ENCODE peak calls at places on chromosomes 4 and X, in four cellular contexts. P is fibroblast of lung; Y is CD8-positive, alpha-beta T cell; F is bronchial epithelial cell. V is an unnamed sample.

GRCh38 chrX:153731117-153731844 is 6.6 kb downstream of the ABCD1 start:
- DNase-seq in P (no peak), Y (no peak), F (no peak), V (no peak)

GRCh38 chr4:65453398-65453797 is 216.9 kb downstream of the EPHA5 start:
- DNase-seq in P (no peak), Y (no peak), F (no peak), V (no peak)

GRCh38 chr4:125428832-125429231 is 114.1 kb downstream of the FAT4 start:
- DNase-seq in P (no peak), Y (no peak), F (no peak), V (no peak)

GRCh38 chrX:103831342-103831802 is 685 bp downstream of the RAB9B start:
- DNase-seq in P (no peak), Y (peak; percentile 55), F (no peak), V (no peak)

GRCh38 chr4:11496313-11496956 is 67.7 kb upstream of the HS3ST1 start:
- DNase-seq in P (peak; percentile 88), Y (no peak), F (peak; percentile 100), V (no peak)

GRCh38 chrX:106615041-106615440 is 3.3 kb downstream of the RADX start:
- DNase-seq in P (peak; percentile 17), Y (no peak), F (no peak), V (no peak)

GRCh38 chr4:53551963-53552362 is 39.3 kb downstream of the LNX1 start:
- DNase-seq in P (peak; percentile 12), Y (no peak), F (no peak), V (no peak)

GRCh38 chr4:2006956-2007653 is 1.7 kb downstream of the NELFA start:
- DNase-seq in P (no peak), Y (no peak), F (no peak), V (no peak)

GRCh38 chr4:98508825-98509539 is 149.4 kb downstream of the TSPAN5 start:
- DNase-seq in P (peak; percentile 48), Y (no peak), F (no peak), V (no peak)

GRCh38 chrX:55161581-55161980 is 58.6 kb upstream of the PAGE5 start:
- DNase-seq in P (peak; percentile 5), Y (no peak), F (no peak), V (no peak)

GRCh38 chr4:38562751-38563198 is 101.2 kb upstream of the KLF3 start:
- DNase-seq in P (no peak), Y (no peak), F (peak; percentile 62), V (no peak)

GRCh38 chr4:76624271-76624681 is 189.2 kb downstream of the SHROOM3 start:
- DNase-seq in P (peak; percentile 98), Y (no peak), F (peak; percentile 92), V (no peak)

GRCh38 chr4:169012049-169012448 is 2.0 kb upstream of the CBR4 start:
- DNase-seq in P (no peak), Y (no peak), F (no peak), V (no peak)

GRCh38 chr4:175330652-175331051 is 412.5 kb downstream of the ADAM29 start:
- DNase-seq in P (peak; percentile 43), Y (no peak), F (peak; percentile 10), V (no peak)

GRCh38 chr4:2798399-2799301 is 5.8 kb downstream of the SH3BP2 start:
- DNase-seq in P (no peak), Y (peak; percentile 59), F (peak; percentile 15), V (no peak)

GRCh38 chr4:7358100-7358735 is 76.5 kb downstream of the PSAPL1 start:
- DNase-seq in P (peak; percentile 96), Y (no peak), F (peak; percentile 76), V (no peak)

GRCh38 chrX:119186194-119186593 is 49.9 kb upstream of the PGRMC1 start:
- DNase-seq in P (no peak), Y (no peak), F (no peak), V (no peak)

GRCh38 chr4:3009422-3009821 is 46.1 kb downstream of the GRK4 start:
- DNase-seq in P (peak; percentile 15), Y (no peak), F (peak; percentile 82), V (no peak)

GRCh38 chrX:132651411-132652086 is 162.7 kb upstream of the MBNL3 start:
- DNase-seq in P (peak; percentile 32), Y (no peak), F (no peak), V (no peak)

GRCh38 chr4:126583509-126583908 is 1049.2 kb upstream of the INTU start:
- DNase-seq in P (peak; percentile 6), Y (no peak), F (peak; percentile 43), V (no peak)

DNA sequence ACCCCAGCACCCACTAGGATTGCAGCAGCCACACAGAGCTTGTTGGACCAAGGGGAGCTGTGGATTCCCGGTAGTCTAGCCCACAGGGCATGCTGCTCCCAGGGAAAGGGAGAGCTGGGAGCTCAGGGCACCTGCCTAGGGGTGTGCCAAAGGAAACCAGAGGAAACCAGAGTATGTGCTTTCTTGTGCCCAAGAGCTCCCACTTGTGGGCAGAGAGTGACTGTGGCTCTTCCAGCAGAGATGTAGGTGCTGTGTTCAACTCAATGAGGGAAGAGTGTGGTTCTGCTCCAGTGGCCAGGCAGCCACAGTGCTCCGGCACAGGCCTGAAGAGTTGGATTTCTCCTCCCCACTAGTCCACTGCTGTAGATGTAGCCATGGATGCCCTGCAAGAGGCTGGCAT is 1050.0 kb upstream of the INTU start:
- DNase-seq in P (no peak), Y (no peak), F (peak; percentile 29), V (no peak)
- TF ChIP-seq CTCF in P (peak; percentile 13), Y (no peak), F (peak; percentile 72), V (no peak)

GRCh38 chrX:149757206-149758067 is 16.4 kb upstream of the HSFX1 start:
- DNase-seq in P (no peak), Y (no peak), F (no peak), V (no peak)
- TF ChIP-seq CTCF in P (no peak), Y (no peak), F (no peak), V (no peak)

DNA sequence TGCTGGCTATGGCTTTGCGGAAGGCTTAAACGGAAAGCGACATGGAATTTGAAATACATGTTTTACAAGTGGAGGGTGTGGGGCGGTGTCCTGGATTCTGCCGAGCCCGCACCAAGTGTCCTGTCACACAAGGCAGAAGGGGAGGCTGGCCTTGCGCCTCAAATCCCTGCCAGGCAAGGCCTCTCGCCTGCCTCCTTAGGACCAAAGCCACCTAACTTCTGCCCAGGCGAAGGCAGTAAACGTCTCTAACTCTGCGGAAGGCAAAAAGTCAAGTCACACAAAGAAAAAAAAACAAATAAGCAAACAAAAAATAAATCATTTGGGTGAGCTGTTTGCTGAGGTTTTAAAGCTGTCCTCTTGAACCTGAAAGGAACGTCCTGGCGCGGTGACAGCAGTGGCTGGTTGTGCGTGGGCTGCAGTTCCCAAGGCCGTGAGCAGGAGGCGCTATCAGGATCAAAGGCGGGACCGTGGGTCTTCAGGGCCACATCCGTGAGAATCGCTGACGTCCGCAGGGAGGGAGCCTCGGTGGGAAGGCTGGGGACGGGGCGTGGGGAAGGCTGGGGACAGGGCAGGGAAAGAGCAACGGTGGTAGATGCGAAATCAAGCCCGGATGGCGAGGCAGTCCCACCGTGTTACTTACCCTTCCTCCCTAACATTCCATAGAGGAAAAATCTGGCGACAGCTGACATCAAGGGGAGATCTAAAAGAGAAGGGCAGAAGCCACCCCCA is 99.1 kb downstream of the TRAPPC11 start:
- DNase-seq in P (no peak), Y (no peak), F (no peak), V (no peak)
- TF ChIP-seq CTCF in P (peak; percentile 10), Y (no peak), F (peak; percentile 28), V (no peak)

GRCh38 chr4:107166181-107166580 is 130.1 kb upstream of the DKK2 start:
- DNase-seq in P (no peak), Y (no peak), F (no peak), V (no peak)

GRCh38 chr4:107164962-107165361 is 128.8 kb upstream of the DKK2 start:
- DNase-seq in P (no peak), Y (no peak), F (no peak), V (no peak)

GRCh38 chr4:107167051-107167450 is 130.9 kb upstream of the DKK2 start:
- DNase-seq in P (no peak), Y (no peak), F (no peak), V (no peak)
- TF ChIP-seq CTCF in P (no peak), Y (no peak), F (no peak), V (no peak)

GRCh38 chrX:40057405-40057804 is 40.4 kb downstream of the BCOR start:
- DNase-seq in P (no peak), Y (no peak), F (no peak), V (no peak)
- TF ChIP-seq CTCF in P (no peak), Y (no peak), F (no peak), V (no peak)

DNA sequence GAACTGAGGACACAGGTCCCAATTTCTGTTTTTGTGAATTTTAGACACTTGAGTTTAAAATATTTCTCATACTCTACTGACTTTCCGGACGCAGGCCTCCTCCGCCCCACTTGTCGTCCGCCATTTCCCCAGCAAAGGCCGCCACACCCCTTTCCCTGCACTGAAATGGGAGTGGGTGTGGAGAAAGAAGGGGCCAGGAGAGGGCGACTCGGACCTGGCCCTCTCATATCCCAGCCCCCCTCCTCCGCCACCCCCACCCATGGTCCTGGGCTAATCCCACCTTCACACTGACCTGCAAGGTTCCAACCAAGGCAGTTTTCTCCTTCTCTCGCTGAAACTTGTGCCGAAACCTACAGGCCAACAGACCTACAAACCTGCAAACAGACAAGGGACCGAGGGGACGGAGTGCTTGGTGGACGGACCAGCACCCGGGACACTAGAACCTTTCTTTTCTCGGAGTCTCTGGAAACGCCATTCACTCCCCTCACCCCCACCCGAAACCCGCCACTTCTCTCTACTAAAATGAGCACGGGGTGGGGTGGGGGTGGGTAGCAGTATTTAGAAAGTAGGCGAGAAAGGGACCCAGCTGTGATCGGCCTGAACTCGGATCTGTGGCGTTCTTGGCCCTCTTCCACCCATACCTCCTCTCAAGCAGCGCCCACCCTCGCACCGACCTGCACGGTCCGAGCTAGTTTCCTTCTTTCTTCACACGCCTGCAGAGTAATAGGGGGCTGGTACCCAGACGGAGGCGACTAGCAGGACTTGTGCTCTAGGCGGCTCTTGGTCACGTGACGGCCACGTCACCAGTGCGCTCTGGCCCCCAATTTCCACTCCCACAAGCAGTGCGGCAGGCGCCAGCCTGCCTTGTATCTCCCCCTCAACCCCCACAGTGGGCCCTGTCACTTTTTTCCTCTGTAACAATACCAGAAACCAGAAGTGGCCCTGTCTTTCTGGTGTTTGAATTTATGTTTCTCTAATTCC is at the start of gene ARMCX6:
- DNase-seq in P (peak; percentile 77), Y (peak; percentile 72), F (peak; percentile 55), V (peak; percentile 70)
- TF ChIP-seq CTCF in P (no peak), Y (no peak), F (peak; percentile 26), V (no peak)

DNA sequence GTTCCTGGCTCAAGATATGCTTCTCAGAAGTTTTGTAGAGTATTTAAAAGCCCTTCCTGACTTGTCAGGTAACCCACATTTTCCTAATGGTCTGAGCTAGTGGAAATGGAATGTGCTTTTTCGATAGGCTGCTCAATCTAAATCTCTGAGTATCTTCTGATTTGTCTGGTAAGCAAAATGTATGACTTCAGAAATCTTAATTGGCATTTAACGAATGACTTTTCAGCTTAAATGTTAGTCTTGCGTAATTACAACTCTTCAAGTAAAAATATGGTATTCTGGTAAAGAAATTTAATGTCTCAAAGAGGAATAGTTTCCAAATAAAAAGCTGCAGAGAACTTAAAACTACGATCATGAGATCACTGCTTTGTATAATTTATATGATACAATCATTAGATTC is 379.1 kb downstream of the ANKRD50 start:
- DNase-seq in P (no peak), Y (no peak), F (no peak), V (no peak)
- TF ChIP-seq CTCF in P (no peak), Y (no peak), F (no peak), V (no peak)

GRCh38 chr4:19786616-19787015 is 465.1 kb upstream of the SLIT2 start:
- DNase-seq in P (no peak), Y (no peak), F (no peak), V (no peak)

GRCh38 chr4:19791422-19792113 is 460.1 kb upstream of the SLIT2 start:
- DNase-seq in P (no peak), Y (no peak), F (peak; percentile 20), V (no peak)
- TF ChIP-seq CTCF in P (no peak), Y (no peak), F (peak; percentile 33), V (no peak)